ENCODE peak calls at places on chromosomes 1 and 21, in nine cellular contexts. I is left lung, Q is pancreas, P is ascending aorta, T is A549, X is IMR-90, S is PC-3, M is fibroblast of lung, A is mucosa of descending colon. H is an unnamed sample. For H3K4me1, the result is how much of the 10 kb centered on the place peaks cover.

GRCh38 chr1:235069577-235070563 is 58.8 kb downstream of the TOMM20 start:
- DNase-seq in T (peak), P (peak), X (peak), Q (peak), I (peak), S (peak), M (peak), A (peak), H (peak)

GRCh38 chr1:43205671-43206070 is 33.5 kb downstream of the CFAP57 start:
- DNase-seq in M (peak), S (peak), P (no peak), A (no peak), I (no peak), Q (no peak), T (no peak), X (peak), H (no peak)

GRCh38 chr1:115810609-115811008 is 30.3 kb downstream of the NHLH2 start:
- DNase-seq in S (no peak), A (no peak), T (no peak), X (no peak), M (no peak), Q (no peak), I (no peak), P (no peak), H (no peak)

GRCh38 chr1:45325816-45326506 is 734 bp upstream of the HPDL start:
- DNase-seq in P (no peak), T (no peak), Q (no peak), X (no peak), M (peak), A (no peak), S (no peak), I (no peak), H (no peak)

GRCh38 chr1:61978866-61979265 is 215.8 kb upstream of the L1TD1 start:
- DNase-seq in S (no peak), I (no peak), P (no peak), T (no peak), A (no peak), M (no peak), Q (no peak), X (no peak), H (no peak)

GRCh38 chr1:41976671-41977070 is 57.9 kb upstream of the HIVEP3 start:
- DNase-seq in S (no peak), Q (no peak), M (no peak), A (no peak), T (no peak), I (no peak), P (no peak), X (no peak), H (no peak)

GRCh38 chr1:96256391-96256790 is 465.2 kb upstream of the PTBP2 start:
- DNase-seq in Q (no peak), S (no peak), T (no peak), A (no peak), X (no peak), P (no peak), I (no peak), M (no peak), H (no peak)

GRCh38 chr1:156346636-156347035 is 8.3 kb downstream of the TSACC start:
- DNase-seq in X (peak), M (no peak), Q (no peak), I (no peak), A (no peak), T (no peak), S (no peak), P (no peak), H (no peak)

GRCh38 chr1:101520302-101520701 is 283.5 kb downstream of the S1PR1 start:
- DNase-seq in Q (no peak), A (peak), M (peak), I (no peak), T (peak), P (no peak), S (peak), X (peak), H (no peak)

GRCh38 chr21:45867671-45868081 is 113.9 kb upstream of the COL6A1 start:
- DNase-seq in P (no peak), M (no peak), T (no peak), A (no peak), X (no peak), Q (no peak), I (no peak), S (no peak), H (peak)

GRCh38 chr1:55286851-55287602 is 71.9 kb upstream of the USP24 start:
- DNase-seq in Q (no peak), S (no peak), T (no peak), X (peak), I (no peak), A (no peak), M (no peak), P (no peak), H (no peak)

GRCh38 chr1:113615425-113615824 is 143.9 kb downstream of the PHTF1 start:
- DNase-seq in T (no peak), M (no peak), S (peak), X (peak), A (no peak), I (no peak), P (no peak), Q (no peak), H (no peak)

GRCh38 chr1:47388548-47389238 is 27.4 kb upstream of the FOXE3 start:
- DNase-seq in X (peak), A (peak), Q (peak), M (peak), I (no peak), T (peak), P (no peak), S (peak), H (no peak)

GRCh38 chr1:116314305-116314919 is 58.6 kb upstream of the ATP1A1 start:
- DNase-seq in P (no peak), Q (no peak), S (no peak), X (no peak), M (peak), A (no peak), T (no peak), I (no peak), H (no peak)

GRCh38 chr1:46315669-46316403 is 12.3 kb downstream of the UQCRH start:
- DNase-seq in Q (no peak), I (no peak), S (peak), T (no peak), X (peak), M (peak), P (no peak), A (no peak), H (no peak)

GRCh38 chr1:66207484-66207883 is 326.5 kb upstream of the SGIP1 start:
- DNase-seq in S (peak), T (peak), Q (no peak), A (no peak), X (peak), I (no peak), M (peak), P (no peak), H (no peak)

GRCh38 chr1:172951728-172952365 is 98.9 kb downstream of the TNFSF18 start:
- DNase-seq in T (no peak), A (no peak), I (no peak), Q (no peak), P (no peak), M (peak), S (peak), X (peak), H (no peak)

GRCh38 chr1:36239941-36240637 is 15.8 kb downstream of the THRAP3 start:
- DNase-seq in P (no peak), X (peak), Q (no peak), S (no peak), M (peak), I (no peak), T (no peak), A (no peak), H (no peak)

GRCh38 chr1:9845914-9846313 is 22.1 kb upstream of the CLSTN1 start:
- DNase-seq in S (no peak), M (no peak), P (no peak), Q (no peak), X (no peak), I (no peak), T (no peak), A (peak), H (no peak)

GRCh38 chr1:10575616-10576015 is 100.9 kb downstream of the PEX14 start:
- DNase-seq in P (no peak), X (peak), M (peak), A (no peak), T (peak), I (no peak), Q (no peak), S (peak), H (no peak)

GRCh38 chr1:182952677-182953444 is at the start of gene SHCBP1L:
- DNase-seq in A (no peak), I (peak), P (no peak), M (no peak), Q (peak), T (no peak), X (no peak), S (no peak), H (no peak)

GRCh38 chr1:168693872-168694238 is 35.2 kb downstream of the DPT start:
- DNase-seq in A (no peak), Q (no peak), P (no peak), M (no peak), S (no peak), I (no peak), T (no peak), X (no peak), H (no peak)

GRCh38 chr1:147598631-147599361 is 57.5 kb downstream of the BCL9 start:
- DNase-seq in S (no peak), I (peak), T (no peak), M (no peak), P (no peak), X (peak), A (no peak), Q (peak), H (peak)

GRCh38 chr1:175015243-175015642 is 8.0 kb downstream of the MRPS14 start:
- DNase-seq in I (no peak), T (no peak), A (no peak), M (peak), P (no peak), S (no peak), Q (no peak), X (peak), H (no peak)

GRCh38 chr21:45590246-45590725 is 48.0 kb upstream of the SLC19A1 start:
- DNase-seq in S (peak), I (peak), Q (peak), X (peak), A (peak), P (no peak), T (peak), M (peak), H (peak)

DNA sequence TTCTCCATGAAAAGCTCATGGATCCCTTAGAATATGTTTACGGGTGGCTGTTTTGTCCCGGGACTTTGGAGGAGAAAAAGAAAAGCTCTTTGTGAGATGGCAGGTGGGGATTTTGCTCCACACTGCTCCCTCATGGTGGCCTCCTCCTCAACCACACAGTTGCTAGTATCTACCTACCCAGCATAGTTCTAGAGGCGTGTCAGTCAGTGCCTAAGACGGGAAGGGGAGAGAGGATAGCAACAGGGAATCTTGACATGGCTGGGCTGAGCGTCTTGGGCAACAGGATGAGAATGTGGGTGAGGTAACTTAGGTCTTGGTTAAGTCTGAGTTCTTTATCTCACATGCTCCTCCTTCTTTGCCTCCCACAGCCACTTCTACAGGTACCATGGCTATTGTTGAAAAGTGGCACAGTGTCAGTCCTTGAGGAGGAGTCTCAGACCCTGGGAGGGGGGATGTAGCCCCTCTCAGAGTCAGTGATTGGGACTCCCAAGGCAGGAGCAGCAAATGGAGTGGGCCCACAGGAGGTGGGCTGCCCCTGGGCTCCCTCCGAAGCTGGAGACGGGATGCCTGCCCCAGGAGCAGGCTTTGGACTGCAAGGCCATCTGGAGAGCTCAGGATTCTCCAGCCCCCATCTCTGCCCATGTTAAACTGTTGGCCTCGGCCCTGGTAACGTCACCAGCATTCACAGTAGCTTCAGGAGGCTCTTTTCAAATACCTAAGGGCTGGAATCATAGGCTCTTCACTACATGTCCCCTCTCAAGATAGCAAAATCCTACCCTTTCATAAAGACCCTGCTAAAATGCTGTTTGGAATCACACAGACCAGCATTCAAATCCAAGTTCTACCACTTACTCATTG is 75.5 kb downstream of the TENT5C start:
- DNase-seq in S (no peak), P (no peak), M (no peak), T (no peak), Q (no peak), A (no peak), I (no peak), X (no peak), H (no peak)
- H3K4me1 ChIP-seq in S (under half), P (under half), M (under half), T (under half), Q (under half), A (under half), I (under half), X (under half), H (under half)

GRCh38 chr1:117685936-117686806 is 80.3 kb downstream of the TENT5C start:
- DNase-seq in S (no peak), Q (no peak), M (no peak), T (no peak), P (no peak), I (no peak), A (no peak), X (no peak), H (no peak)
- TF ChIP-seq CTCF in S (no peak), Q (no peak), M (no peak), T (no peak), P (no peak), I (no peak), A (no peak), X (no peak), H (no peak)

GRCh38 chr1:161132410-161133219 is at the start of gene DEDD:
- DNase-seq in M (peak), S (peak), X (peak), T (peak), P (peak), I (peak), Q (peak), A (peak), H (peak)
- H3K4me1 ChIP-seq in M (under half), S (under half), X (under half), T (under half), P (under half), I (under half), Q (under half), A (under half), H (half or more)

DNA sequence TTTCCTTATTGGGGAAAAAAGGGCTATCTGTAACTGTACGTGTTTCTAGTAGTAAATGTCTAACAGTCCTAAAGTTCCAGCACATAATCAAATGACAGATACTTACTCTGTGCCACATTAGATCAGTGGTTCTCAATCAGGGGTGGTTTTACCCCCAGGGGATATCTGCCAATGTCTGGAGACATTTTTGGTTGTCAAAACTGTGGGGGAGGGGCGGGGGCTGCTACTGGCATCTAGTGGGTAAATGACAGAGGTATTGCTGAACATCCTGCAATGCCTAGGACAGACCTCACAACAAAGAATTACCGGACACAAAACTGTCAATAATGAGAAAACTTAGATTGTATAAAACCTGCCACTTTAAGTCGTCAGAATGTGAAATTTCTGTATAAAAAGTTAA is 33.4 kb upstream of the PTPRC start:
- DNase-seq in T (no peak), I (no peak), X (no peak), P (no peak), A (no peak), M (no peak), Q (no peak), S (no peak), H (no peak)
- TF ChIP-seq CTCF in T (no peak), I (no peak), X (no peak), P (no peak), A (no peak), M (no peak), Q (no peak), S (no peak), H (no peak)

DNA sequence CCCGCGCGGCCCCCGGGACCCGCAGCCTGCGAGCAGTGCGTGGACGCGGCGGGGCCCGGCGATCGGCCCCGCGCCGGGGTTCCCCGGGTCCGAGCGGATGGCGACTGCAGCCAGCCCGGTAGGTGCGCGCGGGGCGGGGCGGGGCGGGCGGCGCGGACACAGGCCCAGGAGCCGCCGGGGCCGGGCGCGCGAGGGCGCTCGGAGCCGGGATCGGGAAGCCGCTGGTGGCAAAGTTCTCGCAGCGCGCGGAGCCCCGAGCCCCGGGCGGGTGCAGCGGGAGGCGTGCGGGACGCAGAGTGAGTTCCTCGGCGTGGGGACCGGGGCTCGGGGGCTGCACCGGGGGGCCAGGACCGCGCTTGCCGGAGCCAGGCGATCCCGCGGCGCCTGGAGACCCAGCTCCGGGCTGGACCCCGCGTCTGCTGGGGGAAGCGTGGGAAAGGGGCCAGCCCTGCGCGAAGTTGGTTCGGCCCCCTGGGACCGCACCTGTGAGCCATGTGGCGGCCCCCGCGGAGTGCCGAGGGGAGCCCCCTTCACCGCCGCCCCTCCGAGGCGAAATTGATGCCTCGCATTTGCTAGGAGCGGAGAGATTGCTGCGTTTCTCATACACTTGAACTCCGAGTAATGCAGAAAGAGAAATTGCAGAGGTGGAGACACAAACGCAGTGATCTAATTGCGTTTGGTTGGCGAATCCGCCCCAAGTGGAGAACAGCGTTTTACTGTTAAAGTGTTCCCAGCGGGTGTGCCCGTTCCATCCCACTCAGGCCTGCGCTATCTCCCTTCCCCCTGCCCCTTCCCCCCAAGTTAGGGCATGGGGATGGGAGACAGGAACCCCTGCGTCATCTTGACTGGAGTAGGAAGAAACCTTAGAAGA is 228.9 kb upstream of the TMEM51 start:
- DNase-seq in M (peak), T (no peak), A (peak), Q (peak), X (peak), S (peak), I (peak), P (no peak), H (peak)
- H3K4me1 ChIP-seq in M (under half), T (under half), A (under half), Q (under half), X (under half), S (under half), I (under half), P (under half), H (under half)

GRCh38 chr1:104353580-104353979 is 603.9 kb downstream of the AMY1C start:
- DNase-seq in M (no peak), X (no peak), P (no peak), A (no peak), T (no peak), S (no peak), I (no peak), Q (no peak), H (no peak)
- TF ChIP-seq CTCF in M (no peak), X (no peak), P (no peak), A (no peak), T (no peak), S (no peak), I (no peak), Q (no peak), H (no peak)

GRCh38 chr1:248592655-248593054 is 4.8 kb downstream of the OR2T10 start:
- DNase-seq in M (no peak), I (no peak), S (no peak), A (no peak), Q (no peak), P (no peak), X (no peak), T (no peak), H (no peak)
- H3K4me1 ChIP-seq in M (under half), I (under half), S (under half), A (under half), Q (under half), P (under half), X (under half), T (under half), H (under half)

GRCh38 chr1:228240411-228241240 is 32.8 kb downstream of the OBSCN start:
- DNase-seq in X (no peak), S (no peak), I (no peak), A (no peak), P (no peak), Q (no peak), M (no peak), T (no peak), H (no peak)

GRCh38 chr1:228233136-228233535 is 25.3 kb downstream of the OBSCN start:
- DNase-seq in S (no peak), M (no peak), X (no peak), P (no peak), Q (no peak), A (no peak), T (no peak), I (no peak), H (no peak)

GRCh38 chr1:228238461-228238860 is 30.6 kb downstream of the OBSCN start:
- DNase-seq in P (no peak), X (no peak), M (no peak), S (no peak), A (no peak), I (no peak), Q (no peak), T (no peak), H (no peak)

GRCh38 chr1:228238007-228238406 is 30.2 kb downstream of the OBSCN start:
- DNase-seq in I (no peak), Q (no peak), T (no peak), S (peak), M (no peak), A (no peak), P (no peak), X (no peak), H (no peak)

DNA sequence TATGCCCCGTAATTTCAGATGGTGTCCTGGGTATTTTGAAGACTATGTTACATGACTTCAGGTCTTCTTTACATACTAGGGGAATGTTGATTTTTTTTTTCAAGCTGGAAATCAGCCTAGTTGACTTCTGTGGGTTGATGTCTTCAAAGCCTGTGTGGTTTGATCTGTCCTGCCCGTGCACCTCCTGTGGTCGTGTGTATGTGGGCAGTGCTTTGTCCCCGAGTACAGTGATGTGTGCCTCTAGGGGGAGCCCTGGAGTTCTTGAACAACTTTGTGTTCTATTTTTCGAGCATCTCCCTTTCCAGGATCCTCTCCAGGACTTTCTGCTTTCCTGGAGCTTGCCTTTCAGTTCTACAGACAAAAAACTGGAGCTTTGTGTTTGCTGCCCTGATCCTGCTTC is 28.9 kb downstream of the OBSCN start:
- DNase-seq in X (peak), T (peak), A (peak), I (no peak), Q (no peak), P (no peak), S (peak), M (peak), H (no peak)
- TF ChIP-seq CTCF in X (peak), T (no peak), A (no peak), I (peak), Q (peak), P (no peak), S (peak), M (peak), H (peak)

DNA sequence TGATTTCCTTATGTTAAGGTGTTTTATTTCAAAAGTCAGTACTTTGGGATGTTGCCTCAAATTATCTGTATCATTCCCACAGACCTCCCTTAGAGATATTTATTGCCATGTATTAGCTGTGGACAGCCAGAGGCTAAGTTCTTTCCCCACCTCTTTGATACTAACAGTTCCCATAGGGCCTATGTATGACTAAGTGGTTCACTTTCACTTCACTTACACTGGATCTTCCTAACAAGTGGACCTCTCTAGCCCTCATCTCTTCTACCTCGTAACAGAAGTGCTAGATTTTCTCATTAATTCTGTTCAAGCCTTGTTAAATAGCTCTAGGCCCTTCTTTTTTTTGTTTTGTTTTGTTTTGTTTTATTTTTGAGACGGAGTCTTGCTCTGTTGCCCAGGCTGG is 6.2 kb downstream of the TRAF5 start:
- DNase-seq in T (no peak), P (no peak), A (no peak), I (no peak), X (peak), Q (no peak), S (no peak), M (no peak), H (no peak)
- H3K4me1 ChIP-seq in T (under half), P (half or more), A (half or more), I (under half), X (under half), Q (under half), S (under half), M (under half), H (under half)

H was measured in lower lobe of right lung.